ENCODE peak calls at places on chromosomes 5 and 9, in nine cellular contexts. R is esophagus squamous epithelium; Y is T-helper 9 cell; X is stimulated activated CD4-positive, alpha-beta T cell treated with anti-CD3 and anti-CD28 coated beads, Interleukin-4, amount 100 ng/mL, for 48 hours; O is activated T-helper 1 cell treated with anti-CD3 and anti-CD28 coated beads, Interleukin-2, amount 50 U/mL, for 16 hours; A is T47D; Q is H54; N is activated CD8-positive, alpha-beta T cell treated with anti-CD3 and anti-CD28 coated beads for 36 hours; F is posterior vena cava. W is an unnamed sample.

GRCh38 chr5:125685771-125686170 is 737.4 kb upstream of the GRAMD2B start:
- DNase-seq in R (no peak), Y (no peak), X (no peak), O (no peak), A (no peak), Q (no peak), N (no peak), F (no peak), W (no peak)

GRCh38 chr5:2430606-2431005 is 320.9 kb downstream of the IRX2 start:
- DNase-seq in R (no peak), Y (no peak), X (no peak), O (no peak), A (no peak), Q (no peak), N (no peak), F (no peak), W (no peak)

GRCh38 chr9:111438576-111439235 is 45.5 kb downstream of the ECPAS start:
- DNase-seq in R (no peak), Y (no peak), X (no peak), O (no peak), A (no peak), Q (no peak), N (no peak), F (no peak), W (no peak)

GRCh38 chr5:69136296-69136695 is 30.7 kb upstream of the CCNB1 start:
- DNase-seq in R (no peak), Y (no peak), X (no peak), O (no peak), A (peak; percentile 23), Q (no peak), N (no peak), F (no peak), W (no peak)

GRCh38 chr5:151238303-151238741 is 14.4 kb upstream of the CCDC69 start:
- DNase-seq in R (no peak), Y (no peak), X (no peak), O (no peak), A (no peak), Q (no peak), N (peak; percentile 47), F (peak; percentile 83), W (no peak)

GRCh38 chr9:34047864-34048729 is 590 bp downstream of the UBAP2 start:
- DNase-seq in R (no peak), Y (peak; percentile 27), X (peak; percentile 44), O (peak; percentile 17), A (no peak), Q (no peak), N (peak; percentile 73), F (peak; percentile 82), W (no peak)

GRCh38 chr5:180111273-180111695 is 39.7 kb upstream of the RNF130 start:
- DNase-seq in R (no peak), Y (no peak), X (no peak), O (no peak), A (no peak), Q (no peak), N (no peak), F (peak; percentile 40), W (no peak)

GRCh38 chr5:83374547-83374946 is 97.0 kb upstream of the VCAN start:
- DNase-seq in R (no peak), Y (no peak), X (no peak), O (no peak), A (no peak), Q (no peak), N (no peak), F (no peak), W (no peak)

GRCh38 chr9:32424616-32425015 is 40.2 kb downstream of the ACO1 start:
- DNase-seq in R (no peak), Y (no peak), X (no peak), O (no peak), A (no peak), Q (no peak), N (no peak), F (no peak), W (no peak)

GRCh38 chr9:134689320-134690181 is 47.9 kb downstream of the COL5A1 start:
- DNase-seq in R (no peak), Y (no peak), X (no peak), O (no peak), A (peak; percentile 81), Q (peak; percentile 75), N (peak; percentile 27), F (peak; percentile 90), W (no peak)

GRCh38 chr9:35749515-35750255 is 598 bp downstream of the RGP1 start:
- DNase-seq in R (no peak), Y (peak; percentile 34), X (no peak), O (no peak), A (no peak), Q (no peak), N (peak; percentile 64), F (peak; percentile 80), W (no peak)